ENCODE peak calls at places on chromosomes 11 and 22, in ten cellular contexts. U is H1, R is foreskin fibroblast, T is lung, A is breast epithelium, W is suprapubic skin, K is tibial nerve, F is esophagus squamous epithelium, H is A549, X is HFF-Myc. G is an unnamed sample.
A peak's percentile ranks its signal among the peaks of the same experiment; 100 is the strongest.

GRCh38 chr22:49381595-49382450 is 445.9 kb downstream of the BRD1 start:
- DNase-seq in U (no peak), R (no peak), T (peak; percentile 19), A (peak; percentile 45), W (peak; percentile 31), K (no peak), F (no peak), H (no peak), X (no peak), G (no peak)

GRCh38 chr22:29626497-29627195 is 23.2 kb downstream of the NF2 start:
- DNase-seq in U (no peak), R (peak; percentile 88), T (no peak), A (no peak), W (no peak), K (no peak), F (no peak), H (no peak), X (peak; percentile 69), G (no peak)

GRCh38 chr22:43432883-43433415 is 21.1 kb downstream of the MPPED1 start:
- DNase-seq in U (no peak), R (no peak), T (no peak), A (no peak), W (peak; percentile 27), K (no peak), F (no peak), H (no peak), X (no peak), G (no peak)

GRCh38 chr11:30749268-30749667 is 163.1 kb upstream of the MPPED2 start:
- DNase-seq in U (no peak), R (no peak), T (no peak), A (no peak), W (no peak), K (no peak), F (no peak), H (no peak), X (no peak), G (no peak)

GRCh38 chr11:111514216-111515031 is at the start of gene HOATZ:
- DNase-seq in U (peak; percentile 82), R (no peak), T (no peak), A (no peak), W (no peak), K (no peak), F (no peak), H (no peak), X (no peak), G (peak; percentile 38)

GRCh38 chr11:5233268-5233667 is 1.0 kb downstream of the HBD start:
- DNase-seq in U (no peak), R (no peak), T (no peak), A (no peak), W (no peak), K (no peak), F (no peak), H (no peak), X (no peak), G (no peak)

GRCh38 chr22:24059121-24059520 is 48.0 kb downstream of the CABIN1 start:
- DNase-seq in U (no peak), R (peak; percentile 96), T (no peak), A (no peak), W (no peak), K (peak; percentile 70), F (no peak), H (no peak), X (peak; percentile 22), G (no peak)

GRCh38 chr11:95924414-95924760 is 480 bp upstream of the MTMR2 start:
- DNase-seq in U (no peak), R (no peak), T (no peak), A (no peak), W (no peak), K (no peak), F (no peak), H (peak; percentile 16), X (no peak), G (no peak)

GRCh38 chr11:134476435-134477021 is 64.5 kb upstream of the B3GAT1 start:
- DNase-seq in U (peak; percentile 78), R (no peak), T (no peak), A (no peak), W (no peak), K (no peak), F (no peak), H (no peak), X (no peak), G (peak; percentile 46)

GRCh38 chr22:43811777-43812148 is 342 bp downstream of the EFCAB6 start:
- DNase-seq in U (no peak), R (peak; percentile 24), T (no peak), A (no peak), W (no peak), K (no peak), F (no peak), H (no peak), X (no peak), G (no peak)

GRCh38 chr22:35923026-35923425 is 105.6 kb downstream of the RBFOX2 start:
- DNase-seq in U (no peak), R (no peak), T (no peak), A (no peak), W (no peak), K (no peak), F (no peak), H (no peak), X (no peak), G (no peak)

GRCh38 chr11:65559535-65559934 is 1.4 kb upstream of the LTBP3 start:
- DNase-seq in U (no peak), R (no peak), T (no peak), A (no peak), W (no peak), K (no peak), F (no peak), H (no peak), X (no peak), G (no peak)

GRCh38 chr11:28491431-28491830 is 383.2 kb downstream of the METTL15 start:
- DNase-seq in U (no peak), R (peak; percentile 9), T (no peak), A (no peak), W (no peak), K (no peak), F (no peak), H (no peak), X (no peak), G (no peak)

GRCh38 chr22:17121235-17122195 is at the start of gene TMEM121B:
- DNase-seq in U (peak; percentile 92), R (peak; percentile 52), T (no peak), A (peak; percentile 73), W (no peak), K (peak; percentile 19), F (no peak), H (peak; percentile 14), X (no peak), G (peak; percentile 53)

DNA sequence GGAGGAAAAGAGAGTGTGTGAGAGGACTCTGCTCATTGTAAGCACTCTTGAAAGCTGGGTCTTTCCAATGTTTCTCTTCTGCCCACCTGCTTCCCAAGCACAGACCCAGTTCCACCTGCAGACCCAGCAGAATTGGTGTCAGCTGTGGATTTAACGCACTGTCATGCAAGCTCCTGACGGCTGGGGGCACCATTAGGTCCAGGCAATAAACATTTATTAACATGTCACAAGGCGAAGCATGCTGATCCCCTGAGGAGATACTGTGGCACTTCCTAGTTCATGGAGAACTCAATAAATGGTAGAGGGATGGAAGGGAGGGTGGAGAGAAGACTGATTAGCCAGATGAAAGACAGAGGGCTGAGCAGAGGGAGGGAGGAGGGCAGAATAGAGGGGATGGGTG is 68.3 kb upstream of the TSPAN18 start:
- DNase-seq in U (no peak), R (peak; percentile 3), T (no peak), A (no peak), W (no peak), K (no peak), F (no peak), H (peak; percentile 23), X (no peak), G (no peak)
- TF ChIP-seq CTCF in U (peak; percentile 60), R (no peak), T (no peak), A (no peak), W (no peak), K (no peak), F (no peak), H (no peak), X (no peak), G (no peak)

DNA sequence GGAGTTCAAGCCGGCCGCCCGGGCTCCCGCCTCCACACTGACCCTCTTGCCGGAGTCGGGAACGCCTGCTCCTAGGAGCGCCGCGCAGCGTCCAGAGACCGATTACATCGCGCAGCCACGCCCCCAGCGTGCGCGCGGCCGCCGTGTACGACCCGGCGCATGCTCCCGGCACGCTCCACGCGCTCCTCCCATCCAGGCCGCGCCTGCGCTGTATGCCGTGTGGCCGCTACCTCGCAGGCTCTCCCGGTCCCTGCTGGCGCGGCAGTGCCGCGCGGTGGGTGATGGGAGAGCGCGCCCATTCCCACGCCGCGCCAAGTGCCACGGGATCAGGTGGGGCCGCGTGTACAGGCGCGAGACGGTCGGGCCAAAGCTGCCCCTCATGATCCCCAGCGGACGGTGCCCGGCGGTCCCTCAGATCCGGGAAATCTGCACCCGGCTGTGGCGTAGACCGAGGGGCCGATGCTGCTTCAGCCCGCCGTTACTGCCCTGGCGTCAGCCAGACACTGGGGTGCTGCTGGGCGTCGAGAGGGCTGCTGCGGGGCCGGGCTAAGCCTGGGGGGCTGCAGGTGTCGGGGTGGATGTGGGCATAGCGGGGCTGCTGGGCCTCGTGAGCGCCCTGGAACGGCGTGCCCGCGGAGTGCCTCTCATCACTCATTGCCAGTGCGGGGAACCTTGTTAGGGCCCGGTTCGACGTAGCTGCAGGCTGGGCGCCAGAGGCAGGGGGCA is at the start of the genes GNB1L and RTL10:
- DNase-seq in U (peak; percentile 94), R (peak; percentile 98), T (peak; percentile 96), A (peak; percentile 97), W (peak; percentile 96), K (peak; percentile 90), F (peak; percentile 69), H (peak; percentile 95), X (peak; percentile 83), G (peak; percentile 98)
- TF ChIP-seq CTCF in U (no peak), R (no peak), T (no peak), A (no peak), W (no peak), K (no peak), F (peak; percentile 5), H (no peak), X (no peak), G (no peak)

GRCh38 chr11:124745270-124745834 is 5.6 kb downstream of the NRGN start:
- DNase-seq in U (peak; percentile 60), R (no peak), T (no peak), A (no peak), W (no peak), K (no peak), F (no peak), H (no peak), X (no peak), G (no peak)
- TF ChIP-seq CTCF in U (no peak), R (no peak), T (no peak), A (no peak), W (no peak), K (no peak), F (no peak), H (no peak), X (no peak), G (no peak)

GRCh38 chr11:25734592-25735211 is 597.2 kb upstream of the ANO3 start:
- DNase-seq in U (no peak), R (no peak), T (no peak), A (no peak), W (no peak), K (no peak), F (no peak), H (no peak), X (no peak), G (no peak)
- TF ChIP-seq CTCF in U (peak; percentile 56), R (no peak), T (no peak), A (no peak), W (no peak), K (no peak), F (no peak), H (no peak), X (no peak), G (peak; percentile 35)